ENCODE peak calls at places on chromosomes 3 and 15, in six cellular contexts. One of them, this sample, is unnamed.

GRCh38 chr15:67101981-67102929 is 36.9 kb downstream of the SMAD3 start:
- DNase-seq in fibroblast of lung: peak; percentile 59
- DNase-seq in psoas muscle: no peak
- DNase-seq in spleen: peak; percentile 34
- DNase-seq in lung: no peak
- DNase-seq in mucosa of descending colon: no peak
- DNase-seq in this sample: peak; percentile 63

GRCh38 chr15:101121511-101122090 is 130.2 kb downstream of the CHSY1 start:
- DNase-seq in spleen: peak; percentile 96
- DNase-seq in lung: peak; percentile 72
- DNase-seq in fibroblast of lung: peak; percentile 81
- DNase-seq in psoas muscle: peak; percentile 76
- DNase-seq in mucosa of descending colon: peak; percentile 76
- DNase-seq in this sample: no peak

GRCh38 chr15:38768970-38769369 is 204.4 kb upstream of the RASGRP1 start:
- DNase-seq in spleen: no peak
- DNase-seq in mucosa of descending colon: no peak
- DNase-seq in lung: no peak
- DNase-seq in psoas muscle: peak; percentile 21
- DNase-seq in fibroblast of lung: peak; percentile 55
- DNase-seq in this sample: no peak

GRCh38 chr3:41044526-41044925 is 154.8 kb upstream of the CTNNB1 start:
- DNase-seq in psoas muscle: no peak
- DNase-seq in mucosa of descending colon: no peak
- DNase-seq in lung: no peak
- DNase-seq in spleen: no peak
- DNase-seq in fibroblast of lung: no peak
- DNase-seq in this sample: no peak

GRCh38 chr15:39598186-39598850 is 17.4 kb downstream of the THBS1 start:
- DNase-seq in psoas muscle: no peak
- DNase-seq in spleen: no peak
- DNase-seq in mucosa of descending colon: no peak
- DNase-seq in lung: no peak
- DNase-seq in fibroblast of lung: peak; percentile 51
- DNase-seq in this sample: peak; percentile 77

GRCh38 chr3:66405701-66406091 is 95.1 kb downstream of the LRIG1 start:
- DNase-seq in mucosa of descending colon: no peak
- DNase-seq in spleen: peak; percentile 61
- DNase-seq in lung: no peak
- DNase-seq in fibroblast of lung: peak; percentile 79
- DNase-seq in psoas muscle: peak; percentile 78
- DNase-seq in this sample: no peak

GRCh38 chr3:32398531-32398930 is 6.9 kb downstream of the CMTM7 start:
- DNase-seq in psoas muscle: peak; percentile 39
- DNase-seq in mucosa of descending colon: no peak
- DNase-seq in fibroblast of lung: no peak
- DNase-seq in lung: no peak
- DNase-seq in spleen: peak; percentile 86
- DNase-seq in this sample: no peak

GRCh38 chr15:86691091-86691490 is 611.4 kb downstream of the AGBL1 start:
- DNase-seq in lung: no peak
- DNase-seq in spleen: no peak
- DNase-seq in fibroblast of lung: no peak
- DNase-seq in psoas muscle: no peak
- DNase-seq in mucosa of descending colon: no peak
- DNase-seq in this sample: no peak

GRCh38 chr3:162525052-162525451 is 1028.4 kb downstream of the OTOL1 start:
- DNase-seq in spleen: no peak
- DNase-seq in psoas muscle: no peak
- DNase-seq in fibroblast of lung: peak; percentile 95
- DNase-seq in mucosa of descending colon: no peak
- DNase-seq in lung: no peak
- DNase-seq in this sample: no peak

GRCh38 chr3:149152420-149152819 is 23.0 kb downstream of the HPS3 start:
- DNase-seq in spleen: no peak
- DNase-seq in mucosa of descending colon: no peak
- DNase-seq in lung: no peak
- DNase-seq in psoas muscle: no peak
- DNase-seq in fibroblast of lung: peak; percentile 19
- DNase-seq in this sample: peak; percentile 75

GRCh38 chr15:31439328-31439727 is 112.7 kb downstream of the KLF13 start:
- DNase-seq in fibroblast of lung: no peak
- DNase-seq in mucosa of descending colon: peak; percentile 69
- DNase-seq in spleen: no peak
- DNase-seq in lung: no peak
- DNase-seq in psoas muscle: no peak
- DNase-seq in this sample: no peak

GRCh38 chr3:141485578-141486415 is 1.0 kb upstream of the RASA2 start:
- DNase-seq in lung: no peak
- DNase-seq in psoas muscle: no peak
- DNase-seq in spleen: peak; percentile 76
- DNase-seq in mucosa of descending colon: peak; percentile 59
- DNase-seq in fibroblast of lung: peak; percentile 40
- DNase-seq in this sample: peak; percentile 92

GRCh38 chr3:192819001-192819569 is 91.7 kb upstream of the FGF12 start:
- DNase-seq in mucosa of descending colon: no peak
- DNase-seq in spleen: no peak
- DNase-seq in fibroblast of lung: peak; percentile 75
- DNase-seq in lung: no peak
- DNase-seq in psoas muscle: no peak
- DNase-seq in this sample: peak; percentile 88

GRCh38 chr3:126287536-126288181 is 69.5 kb downstream of the KLF15 start:
- DNase-seq in psoas muscle: peak; percentile 67
- DNase-seq in fibroblast of lung: peak; percentile 63
- DNase-seq in spleen: peak; percentile 77
- DNase-seq in lung: peak; percentile 68
- DNase-seq in mucosa of descending colon: peak; percentile 44
- DNase-seq in this sample: peak; percentile 52

GRCh38 chr3:71484047-71484446 is 99.5 kb downstream of the FOXP1 start:
- DNase-seq in mucosa of descending colon: no peak
- DNase-seq in fibroblast of lung: no peak
- DNase-seq in lung: no peak
- DNase-seq in psoas muscle: no peak
- DNase-seq in spleen: no peak
- DNase-seq in this sample: no peak

GRCh38 chr3:155548194-155548593 is 196.7 kb downstream of the PLCH1 start:
- DNase-seq in fibroblast of lung: no peak
- DNase-seq in spleen: no peak
- DNase-seq in psoas muscle: no peak
- DNase-seq in mucosa of descending colon: no peak
- DNase-seq in lung: no peak
- DNase-seq in this sample: no peak

GRCh38 chr3:176521531-176522175 is 675.6 kb downstream of the TBL1XR1 start:
- DNase-seq in lung: no peak
- DNase-seq in mucosa of descending colon: no peak
- DNase-seq in psoas muscle: no peak
- DNase-seq in spleen: no peak
- DNase-seq in fibroblast of lung: peak; percentile 9
- DNase-seq in this sample: no peak

GRCh38 chr15:29071193-29071906 is 185.6 kb downstream of the APBA2 start:
- DNase-seq in psoas muscle: no peak
- DNase-seq in mucosa of descending colon: no peak
- DNase-seq in fibroblast of lung: no peak
- DNase-seq in lung: no peak
- DNase-seq in spleen: peak; percentile 46
- DNase-seq in this sample: no peak

GRCh38 chr15:38745136-38745535 is 180.5 kb upstream of the RASGRP1 start:
- DNase-seq in psoas muscle: no peak
- DNase-seq in lung: no peak
- DNase-seq in spleen: no peak
- DNase-seq in mucosa of descending colon: no peak
- DNase-seq in fibroblast of lung: no peak
- DNase-seq in this sample: no peak

GRCh38 chr3:71973337-71974030 is 188.5 kb upstream of the PROK2 start:
- DNase-seq in lung: no peak
- DNase-seq in psoas muscle: peak; percentile 60
- DNase-seq in fibroblast of lung: no peak
- DNase-seq in mucosa of descending colon: no peak
- DNase-seq in spleen: peak; percentile 78
- DNase-seq in this sample: peak; percentile 64

GRCh38 chr3:72746412-72747411 is 101.5 kb downstream of the SHQ1 start:
- DNase-seq in fibroblast of lung: peak; percentile 8
- DNase-seq in mucosa of descending colon: no peak
- DNase-seq in lung: no peak
- DNase-seq in spleen: no peak
- DNase-seq in psoas muscle: no peak
- DNase-seq in this sample: peak; percentile 16

GRCh38 chr3:65545429-65545828 is 493.3 kb downstream of the MAGI1 start:
- DNase-seq in lung: no peak
- DNase-seq in spleen: no peak
- DNase-seq in fibroblast of lung: peak; percentile 51
- DNase-seq in mucosa of descending colon: no peak
- DNase-seq in psoas muscle: no peak
- DNase-seq in this sample: peak; percentile 45

GRCh38 chr15:69679623-69680228 is 227.1 kb downstream of the RPLP1 start:
- DNase-seq in psoas muscle: no peak
- DNase-seq in fibroblast of lung: no peak
- DNase-seq in spleen: no peak
- DNase-seq in lung: no peak
- DNase-seq in mucosa of descending colon: no peak
- DNase-seq in this sample: no peak

DNA sequence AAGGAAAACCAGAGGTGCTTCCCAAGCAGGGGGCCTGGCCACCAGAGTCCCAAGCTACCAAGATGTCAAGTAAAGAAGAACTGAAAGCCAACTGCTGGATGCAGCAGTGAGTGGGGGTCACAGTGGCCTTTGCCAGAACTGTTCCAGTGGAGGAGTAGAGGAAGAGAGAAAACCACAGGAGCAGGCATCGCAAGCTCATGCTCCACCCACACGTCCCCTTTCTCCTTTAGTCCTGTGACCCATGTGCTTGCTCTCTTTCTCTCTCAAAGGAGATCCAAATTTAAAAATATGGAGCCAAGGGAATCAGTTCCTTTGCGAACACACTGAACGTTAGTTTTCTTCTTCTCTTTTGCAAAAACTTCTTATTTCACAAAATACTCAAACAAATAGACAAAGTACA is 12.4 kb upstream of the ABHD2 start:
- DNase-seq in mucosa of descending colon: no peak
- DNase-seq in lung: no peak
- DNase-seq in spleen: no peak
- DNase-seq in psoas muscle: no peak
- DNase-seq in fibroblast of lung: no peak
- DNase-seq in this sample: no peak
- H3K4me1 ChIP-seq in mucosa of descending colon: no peaks in the 10 kb centered on the region
- H3K4me1 ChIP-seq in lung: no peaks in the 10 kb centered on the region
- H3K4me1 ChIP-seq in spleen: peaks cover 4% of the 10 kb centered on the region
- H3K4me1 ChIP-seq in psoas muscle: no peaks in the 10 kb centered on the region
- H3K4me1 ChIP-seq in fibroblast of lung: no peaks in the 10 kb centered on the region
- H3K4me1 ChIP-seq in this sample: peaks cover 4% of the 10 kb centered on the region

DNA sequence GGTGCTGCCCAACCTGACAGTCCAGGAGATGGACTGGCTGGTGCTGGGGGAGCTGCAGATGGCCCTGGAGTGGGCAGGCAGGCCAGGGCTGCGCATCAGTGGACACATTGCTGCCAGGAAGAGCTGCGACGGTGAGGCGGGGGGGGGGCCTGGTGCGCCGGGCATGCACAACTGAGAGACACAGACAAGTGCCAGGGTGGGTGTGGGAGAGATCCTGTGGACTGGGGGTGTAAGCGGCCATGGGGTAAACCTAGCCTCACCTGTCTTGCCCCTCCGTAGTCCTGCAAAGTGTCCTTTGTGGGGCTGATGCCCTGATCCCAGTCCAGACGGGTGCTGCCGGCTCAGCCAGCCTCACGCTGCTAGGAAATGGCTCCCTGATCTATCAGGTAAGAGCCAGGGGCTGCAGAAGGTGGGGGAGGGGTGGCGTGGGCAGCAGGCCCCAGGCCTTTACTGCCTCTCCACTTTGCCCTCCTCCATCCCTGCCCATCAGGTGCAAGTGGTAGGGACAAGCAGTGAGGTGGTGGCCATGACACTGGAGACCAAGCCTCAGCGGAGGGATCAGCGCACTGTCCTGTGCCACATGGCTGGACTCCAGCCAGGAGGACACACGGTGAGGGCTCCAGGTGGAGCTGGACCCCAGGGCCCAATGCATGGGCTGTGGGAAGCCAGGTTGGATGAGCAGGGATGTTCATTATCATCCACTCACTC is 3.3 kb downstream of the CHRD start:
- DNase-seq in spleen: no peak
- DNase-seq in fibroblast of lung: no peak
- DNase-seq in mucosa of descending colon: no peak
- DNase-seq in lung: no peak
- DNase-seq in psoas muscle: no peak
- DNase-seq in this sample: no peak
- TF ChIP-seq CTCF in spleen: no peak
- TF ChIP-seq CTCF in fibroblast of lung: no peak
- TF ChIP-seq CTCF in mucosa of descending colon: no peak
- TF ChIP-seq CTCF in lung: no peak
- TF ChIP-seq CTCF in psoas muscle: no peak
- TF ChIP-seq CTCF in this sample: no peak

GRCh38 chr15:70856884-70857546 is 3.1 kb upstream of the LARP6 start:
- DNase-seq in psoas muscle: peak; percentile 74
- DNase-seq in fibroblast of lung: peak; percentile 100
- DNase-seq in lung: peak; percentile 67
- DNase-seq in mucosa of descending colon: no peak
- DNase-seq in spleen: no peak
- DNase-seq in this sample: peak; percentile 88

GRCh38 chr15:70853855-70854668 is at the start of gene LARP6:
- DNase-seq in spleen: no peak
- DNase-seq in mucosa of descending colon: peak; percentile 49
- DNase-seq in fibroblast of lung: peak; percentile 37
- DNase-seq in psoas muscle: peak; percentile 68
- DNase-seq in lung: no peak
- DNase-seq in this sample: no peak

GRCh38 chr15:70854669-70854976 is 666 bp upstream of the LARP6 start:
- DNase-seq in fibroblast of lung: peak; percentile 66
- DNase-seq in spleen: no peak
- DNase-seq in mucosa of descending colon: no peak
- DNase-seq in lung: no peak
- DNase-seq in psoas muscle: no peak
- DNase-seq in this sample: peak; percentile 54

GRCh38 chr15:70856177-70856883 is 2.4 kb upstream of the LARP6 start:
- DNase-seq in spleen: no peak
- DNase-seq in fibroblast of lung: peak; percentile 51
- DNase-seq in lung: no peak
- DNase-seq in psoas muscle: no peak
- DNase-seq in mucosa of descending colon: no peak
- DNase-seq in this sample: peak; percentile 17

GRCh38 chr15:70855764-70856163 is 1.8 kb upstream of the LARP6 start:
- DNase-seq in lung: no peak
- DNase-seq in mucosa of descending colon: no peak
- DNase-seq in spleen: no peak
- DNase-seq in psoas muscle: no peak
- DNase-seq in fibroblast of lung: no peak
- DNase-seq in this sample: no peak
- H3K4me1 ChIP-seq in lung: peaks cover 17% of the 10 kb centered on the region
- H3K4me1 ChIP-seq in mucosa of descending colon: no peaks in the 10 kb centered on the region
- H3K4me1 ChIP-seq in spleen: no peaks in the 10 kb centered on the region
- H3K4me1 ChIP-seq in psoas muscle: no peaks in the 10 kb centered on the region
- H3K4me1 ChIP-seq in fibroblast of lung: peaks cover 29% of the 10 kb centered on the region
- H3K4me1 ChIP-seq in this sample: peaks cover 18% of the 10 kb centered on the region

DNA sequence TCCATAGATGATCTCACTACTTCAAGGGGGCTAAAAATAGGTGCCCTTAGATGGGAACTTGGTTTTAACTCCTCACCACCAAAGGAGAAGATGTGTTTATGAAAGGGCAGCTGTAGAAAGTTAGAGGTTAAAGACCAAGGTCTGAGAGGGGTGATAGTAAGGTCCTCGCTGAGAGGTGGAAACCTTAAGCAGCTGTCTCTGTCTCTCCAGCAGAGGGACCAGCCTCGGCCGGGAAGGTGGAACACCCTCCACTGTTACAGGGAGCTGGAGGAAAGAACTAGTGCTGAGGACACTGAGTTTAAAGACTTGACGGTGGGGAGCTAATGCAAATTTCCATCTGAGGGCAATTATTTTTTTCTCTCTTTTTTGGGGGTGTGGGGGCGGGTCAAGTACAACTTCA is 8.9 kb upstream of the RLBP1 start:
- DNase-seq in psoas muscle: no peak
- DNase-seq in mucosa of descending colon: no peak
- DNase-seq in fibroblast of lung: no peak
- DNase-seq in spleen: no peak
- DNase-seq in lung: no peak
- DNase-seq in this sample: no peak
- TF ChIP-seq CTCF in psoas muscle: no peak
- TF ChIP-seq CTCF in mucosa of descending colon: no peak
- TF ChIP-seq CTCF in fibroblast of lung: peak; percentile 22
- TF ChIP-seq CTCF in spleen: no peak
- TF ChIP-seq CTCF in lung: no peak
- TF ChIP-seq CTCF in this sample: no peak

This sample was measured in foreskin keratinocyte.